ENCODE peak calls at places on chromosomes 11 and 22, in eight cellular contexts. One of them, this sample, is unnamed.

GRCh38 chr11:131980878-131981668 is 610.7 kb downstream of the NTM start:
- DNase-seq in astrocyte of the spinal cord: no peak
- DNase-seq in neural progenitor cell: peak; percentile 20
- DNase-seq in BJ: no peak
- DNase-seq in suprapubic skin: no peak
- DNase-seq in IMR-90: no peak
- DNase-seq in fibroblast of pulmonary artery: no peak
- DNase-seq in BE2C: no peak
- DNase-seq in this sample: no peak

GRCh38 chr11:31441296-31441695 is 68.1 kb downstream of the IMMP1L start:
- DNase-seq in BJ: no peak
- DNase-seq in neural progenitor cell: no peak
- DNase-seq in suprapubic skin: no peak
- DNase-seq in astrocyte of the spinal cord: no peak
- DNase-seq in BE2C: no peak
- DNase-seq in fibroblast of pulmonary artery: no peak
- DNase-seq in IMR-90: no peak
- DNase-seq in this sample: no peak

GRCh38 chr11:33515347-33515746 is 185.3 kb downstream of the C11orf91 start:
- DNase-seq in suprapubic skin: no peak
- DNase-seq in BE2C: no peak
- DNase-seq in neural progenitor cell: no peak
- DNase-seq in IMR-90: peak; percentile 76
- DNase-seq in astrocyte of the spinal cord: peak; percentile 18
- DNase-seq in BJ: no peak
- DNase-seq in fibroblast of pulmonary artery: peak; percentile 72
- DNase-seq in this sample: no peak

GRCh38 chr11:125923012-125923579 is 18.8 kb downstream of the DDX25 start:
- DNase-seq in IMR-90: peak; percentile 68
- DNase-seq in BE2C: peak; percentile 75
- DNase-seq in astrocyte of the spinal cord: peak; percentile 67
- DNase-seq in neural progenitor cell: peak; percentile 85
- DNase-seq in suprapubic skin: no peak
- DNase-seq in BJ: peak; percentile 9
- DNase-seq in fibroblast of pulmonary artery: peak; percentile 78
- DNase-seq in this sample: peak; percentile 10

GRCh38 chr22:50000587-50001387 is 11.8 kb downstream of the IL17REL start:
- DNase-seq in neural progenitor cell: no peak
- DNase-seq in BJ: no peak
- DNase-seq in suprapubic skin: no peak
- DNase-seq in fibroblast of pulmonary artery: no peak
- DNase-seq in BE2C: no peak
- DNase-seq in astrocyte of the spinal cord: no peak
- DNase-seq in IMR-90: no peak
- DNase-seq in this sample: no peak

GRCh38 chr11:16779436-16779835 is 41.0 kb downstream of the C11orf58 start:
- DNase-seq in suprapubic skin: no peak
- DNase-seq in neural progenitor cell: no peak
- DNase-seq in BE2C: no peak
- DNase-seq in BJ: no peak
- DNase-seq in fibroblast of pulmonary artery: no peak
- DNase-seq in IMR-90: no peak
- DNase-seq in astrocyte of the spinal cord: no peak
- DNase-seq in this sample: no peak

GRCh38 chr22:50250555-50251471 is at the start of gene HDAC10:
- DNase-seq in suprapubic skin: no peak
- DNase-seq in BE2C: peak; percentile 91
- DNase-seq in BJ: no peak
- DNase-seq in astrocyte of the spinal cord: peak; percentile 78
- DNase-seq in neural progenitor cell: peak; percentile 95
- DNase-seq in IMR-90: peak; percentile 74
- DNase-seq in fibroblast of pulmonary artery: peak; percentile 73
- DNase-seq in this sample: no peak

GRCh38 chr11:33941637-33942160 is 49.8 kb upstream of the LMO2 start:
- DNase-seq in neural progenitor cell: no peak
- DNase-seq in IMR-90: no peak
- DNase-seq in BJ: no peak
- DNase-seq in fibroblast of pulmonary artery: peak; percentile 56
- DNase-seq in astrocyte of the spinal cord: peak; percentile 57
- DNase-seq in BE2C: peak; percentile 48
- DNase-seq in suprapubic skin: no peak
- DNase-seq in this sample: no peak

GRCh38 chr11:91795139-91795887 is 429.3 kb upstream of the FAT3 start:
- DNase-seq in BE2C: no peak
- DNase-seq in neural progenitor cell: no peak
- DNase-seq in IMR-90: no peak
- DNase-seq in astrocyte of the spinal cord: peak; percentile 61
- DNase-seq in fibroblast of pulmonary artery: no peak
- DNase-seq in BJ: no peak
- DNase-seq in suprapubic skin: no peak
- DNase-seq in this sample: no peak

GRCh38 chr11:61111786-61112517 is 9.7 kb downstream of the CD5 start:
- DNase-seq in IMR-90: no peak
- DNase-seq in fibroblast of pulmonary artery: no peak
- DNase-seq in astrocyte of the spinal cord: no peak
- DNase-seq in BJ: no peak
- DNase-seq in BE2C: no peak
- DNase-seq in suprapubic skin: no peak
- DNase-seq in neural progenitor cell: no peak
- DNase-seq in this sample: no peak

GRCh38 chr22:44224166-44224565 is 43.4 kb downstream of the PARVG start:
- DNase-seq in astrocyte of the spinal cord: no peak
- DNase-seq in IMR-90: no peak
- DNase-seq in BE2C: no peak
- DNase-seq in fibroblast of pulmonary artery: no peak
- DNase-seq in neural progenitor cell: no peak
- DNase-seq in suprapubic skin: no peak
- DNase-seq in BJ: no peak
- DNase-seq in this sample: no peak

GRCh38 chr11:64165842-64166635 is at the start of gene MACROD1:
- DNase-seq in BJ: peak; percentile 18
- DNase-seq in neural progenitor cell: peak; percentile 80
- DNase-seq in astrocyte of the spinal cord: peak; percentile 71
- DNase-seq in fibroblast of pulmonary artery: peak; percentile 80
- DNase-seq in IMR-90: peak; percentile 75
- DNase-seq in BE2C: peak; percentile 88
- DNase-seq in suprapubic skin: peak; percentile 91
- DNase-seq in this sample: no peak

GRCh38 chr11:61814242-61814957 is 2.4 kb downstream of the FADS1 start:
- DNase-seq in fibroblast of pulmonary artery: peak; percentile 49
- DNase-seq in BJ: no peak
- DNase-seq in BE2C: peak; percentile 30
- DNase-seq in suprapubic skin: no peak
- DNase-seq in neural progenitor cell: peak; percentile 64
- DNase-seq in IMR-90: no peak
- DNase-seq in astrocyte of the spinal cord: no peak
- DNase-seq in this sample: no peak

GRCh38 chr11:10263929-10264328 is 30.1 kb downstream of the SBF2 start:
- DNase-seq in fibroblast of pulmonary artery: peak; percentile 66
- DNase-seq in IMR-90: peak; percentile 85
- DNase-seq in astrocyte of the spinal cord: peak; percentile 47
- DNase-seq in neural progenitor cell: no peak
- DNase-seq in BJ: peak; percentile 51
- DNase-seq in suprapubic skin: no peak
- DNase-seq in BE2C: no peak
- DNase-seq in this sample: peak; percentile 51

GRCh38 chr11:72217856-72218745 is 1.5 kb downstream of the FOLR2 start:
- DNase-seq in IMR-90: no peak
- DNase-seq in suprapubic skin: no peak
- DNase-seq in BE2C: no peak
- DNase-seq in neural progenitor cell: no peak
- DNase-seq in fibroblast of pulmonary artery: no peak
- DNase-seq in BJ: no peak
- DNase-seq in astrocyte of the spinal cord: no peak
- DNase-seq in this sample: no peak

GRCh38 chr11:111063711-111064110 is 181.8 kb upstream of the POU2AF2 start:
- DNase-seq in BJ: no peak
- DNase-seq in BE2C: no peak
- DNase-seq in suprapubic skin: no peak
- DNase-seq in IMR-90: peak; percentile 42
- DNase-seq in astrocyte of the spinal cord: no peak
- DNase-seq in neural progenitor cell: peak; percentile 23
- DNase-seq in fibroblast of pulmonary artery: no peak
- DNase-seq in this sample: no peak

GRCh38 chr11:88284306-88285057 is 53.1 kb downstream of the CTSC start:
- DNase-seq in suprapubic skin: no peak
- DNase-seq in IMR-90: peak; percentile 19
- DNase-seq in BE2C: no peak
- DNase-seq in astrocyte of the spinal cord: peak; percentile 54
- DNase-seq in neural progenitor cell: no peak
- DNase-seq in BJ: no peak
- DNase-seq in fibroblast of pulmonary artery: peak; percentile 69
- DNase-seq in this sample: no peak

GRCh38 chr11:14449302-14449714 is 50.3 kb downstream of the COPB1 start:
- DNase-seq in fibroblast of pulmonary artery: peak; percentile 15
- DNase-seq in IMR-90: no peak
- DNase-seq in astrocyte of the spinal cord: no peak
- DNase-seq in BE2C: no peak
- DNase-seq in neural progenitor cell: no peak
- DNase-seq in BJ: no peak
- DNase-seq in suprapubic skin: no peak
- DNase-seq in this sample: no peak

GRCh38 chr11:128187829-128188228 is 399.5 kb downstream of the ETS1 start:
- DNase-seq in fibroblast of pulmonary artery: no peak
- DNase-seq in BE2C: peak; percentile 64
- DNase-seq in BJ: no peak
- DNase-seq in IMR-90: peak; percentile 48
- DNase-seq in neural progenitor cell: no peak
- DNase-seq in astrocyte of the spinal cord: no peak
- DNase-seq in suprapubic skin: no peak
- DNase-seq in this sample: no peak

GRCh38 chr11:1566381-1567051 is 5.6 kb downstream of the DUSP8 start:
- DNase-seq in BJ: no peak
- DNase-seq in BE2C: no peak
- DNase-seq in fibroblast of pulmonary artery: no peak
- DNase-seq in suprapubic skin: no peak
- DNase-seq in IMR-90: no peak
- DNase-seq in astrocyte of the spinal cord: no peak
- DNase-seq in neural progenitor cell: no peak
- DNase-seq in this sample: no peak
- TF ChIP-seq CTCF in BJ: no peak
- TF ChIP-seq CTCF in BE2C: peak; percentile 20
- TF ChIP-seq CTCF in fibroblast of pulmonary artery: peak; percentile 7
- TF ChIP-seq CTCF in suprapubic skin: no peak
- TF ChIP-seq CTCF in IMR-90: peak; percentile 5
- TF ChIP-seq CTCF in astrocyte of the spinal cord: peak; percentile 23
- TF ChIP-seq CTCF in neural progenitor cell: peak; percentile 32
- TF ChIP-seq CTCF in this sample: no peak

GRCh38 chr22:28442951-28443876 is 236.4 kb downstream of the TTC28 start:
- DNase-seq in IMR-90: peak; percentile 76
- DNase-seq in neural progenitor cell: peak; percentile 78
- DNase-seq in suprapubic skin: no peak
- DNase-seq in BJ: no peak
- DNase-seq in fibroblast of pulmonary artery: peak; percentile 82
- DNase-seq in BE2C: peak; percentile 64
- DNase-seq in astrocyte of the spinal cord: peak; percentile 81
- DNase-seq in this sample: no peak
- H3K4me3 ChIP-seq in IMR-90: peak overlapping the region; percentile 45
- H3K4me3 ChIP-seq in neural progenitor cell: peak overlapping the region; percentile 61
- H3K4me3 ChIP-seq in suprapubic skin: peak overlapping the region; percentile 66
- H3K4me3 ChIP-seq in BJ: peak overlapping the region; percentile 52
- H3K4me3 ChIP-seq in fibroblast of pulmonary artery: peak overlapping the region; percentile 61
- H3K4me3 ChIP-seq in BE2C: peak overlapping the region; percentile 85
- H3K4me3 ChIP-seq in astrocyte of the spinal cord: peak overlapping the region; percentile 58
- H3K4me3 ChIP-seq in this sample: peak overlapping the region; percentile 64

GRCh38 chr22:39638958-39639357 is 68.4 kb downstream of the CACNA1I start:
- DNase-seq in suprapubic skin: no peak
- DNase-seq in astrocyte of the spinal cord: no peak
- DNase-seq in fibroblast of pulmonary artery: no peak
- DNase-seq in neural progenitor cell: no peak
- DNase-seq in BJ: no peak
- DNase-seq in IMR-90: no peak
- DNase-seq in BE2C: no peak
- DNase-seq in this sample: no peak
- TF ChIP-seq CTCF in suprapubic skin: no peak
- TF ChIP-seq CTCF in astrocyte of the spinal cord: no peak
- TF ChIP-seq CTCF in fibroblast of pulmonary artery: no peak
- TF ChIP-seq CTCF in neural progenitor cell: no peak
- TF ChIP-seq CTCF in BJ: no peak
- TF ChIP-seq CTCF in IMR-90: no peak
- TF ChIP-seq CTCF in BE2C: no peak
- TF ChIP-seq CTCF in this sample: no peak

GRCh38 chr22:45265546-45265945 is 19.2 kb upstream of the UPK3A start:
- DNase-seq in astrocyte of the spinal cord: no peak
- DNase-seq in BJ: no peak
- DNase-seq in neural progenitor cell: no peak
- DNase-seq in suprapubic skin: no peak
- DNase-seq in fibroblast of pulmonary artery: no peak
- DNase-seq in IMR-90: no peak
- DNase-seq in BE2C: no peak
- DNase-seq in this sample: no peak

GRCh38 chr22:45263790-45264269 is 20.9 kb upstream of the UPK3A start:
- DNase-seq in BJ: no peak
- DNase-seq in neural progenitor cell: peak; percentile 80
- DNase-seq in IMR-90: peak; percentile 84
- DNase-seq in fibroblast of pulmonary artery: peak; percentile 87
- DNase-seq in BE2C: peak; percentile 88
- DNase-seq in astrocyte of the spinal cord: peak; percentile 64
- DNase-seq in suprapubic skin: no peak
- DNase-seq in this sample: no peak

GRCh38 chr22:45262195-45262930 is 21.7 kb upstream of the KIAA0930 start:
- DNase-seq in BJ: no peak
- DNase-seq in astrocyte of the spinal cord: no peak
- DNase-seq in IMR-90: no peak
- DNase-seq in fibroblast of pulmonary artery: no peak
- DNase-seq in BE2C: no peak
- DNase-seq in suprapubic skin: no peak
- DNase-seq in neural progenitor cell: no peak
- DNase-seq in this sample: no peak

GRCh38 chr22:45261407-45262088 is 20.9 kb upstream of the KIAA0930 start:
- DNase-seq in BE2C: no peak
- DNase-seq in fibroblast of pulmonary artery: no peak
- DNase-seq in neural progenitor cell: no peak
- DNase-seq in IMR-90: no peak
- DNase-seq in suprapubic skin: no peak
- DNase-seq in BJ: no peak
- DNase-seq in astrocyte of the spinal cord: no peak
- DNase-seq in this sample: no peak

DNA sequence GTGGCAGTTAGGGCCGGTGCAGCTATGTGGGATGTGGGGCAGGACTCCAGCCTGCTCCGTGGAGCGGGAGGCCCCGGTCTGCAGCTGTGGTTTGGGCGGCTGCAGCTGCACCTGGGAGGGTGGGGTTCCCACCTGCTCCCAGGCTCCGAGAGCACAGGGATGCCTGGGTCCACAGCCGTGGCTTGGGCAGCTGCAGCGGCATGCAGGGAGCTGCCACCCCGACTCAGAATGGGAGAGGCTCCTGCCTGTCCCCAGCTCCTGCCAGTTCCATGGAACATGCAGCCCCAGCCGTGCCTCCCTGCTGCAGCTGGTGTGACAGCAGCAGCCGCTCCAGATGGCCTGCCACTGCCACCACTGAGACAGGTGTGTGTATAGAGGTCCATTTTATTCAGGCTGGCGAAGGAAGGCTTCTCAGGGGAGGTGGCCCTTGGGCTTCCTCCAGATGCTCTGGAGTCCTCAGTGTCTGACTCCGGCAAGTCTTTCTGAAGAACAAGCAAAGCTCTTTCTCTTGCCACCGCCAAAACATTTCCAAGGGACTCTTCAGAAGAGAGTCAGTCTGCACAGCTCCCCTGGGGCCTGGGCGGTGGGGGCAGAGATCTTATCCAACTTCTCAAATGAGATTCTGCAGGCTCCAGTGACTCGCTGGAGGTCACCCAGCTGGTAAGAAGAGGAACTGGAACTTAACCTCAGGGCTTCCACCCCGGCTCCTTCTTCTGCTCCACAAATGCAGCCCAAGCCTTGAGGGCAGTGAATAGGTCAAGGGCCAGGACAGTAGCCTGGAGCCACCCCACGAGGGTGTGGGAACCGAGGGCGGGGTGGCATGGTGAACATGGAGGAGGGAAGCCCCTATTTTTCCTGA is 21.6 kb upstream of the UPK3A start:
- DNase-seq in IMR-90: no peak
- DNase-seq in fibroblast of pulmonary artery: no peak
- DNase-seq in astrocyte of the spinal cord: no peak
- DNase-seq in BE2C: peak; percentile 83
- DNase-seq in neural progenitor cell: no peak
- DNase-seq in suprapubic skin: no peak
- DNase-seq in BJ: no peak
- DNase-seq in this sample: no peak
- H3K4me3 ChIP-seq in IMR-90: no peak overlapping the region
- H3K4me3 ChIP-seq in fibroblast of pulmonary artery: no peak overlapping the region
- H3K4me3 ChIP-seq in astrocyte of the spinal cord: no peak overlapping the region
- H3K4me3 ChIP-seq in BE2C: peak overlapping the region; percentile 27
- H3K4me3 ChIP-seq in neural progenitor cell: no peak overlapping the region
- H3K4me3 ChIP-seq in suprapubic skin: no peak overlapping the region
- H3K4me3 ChIP-seq in BJ: no peak overlapping the region
- H3K4me3 ChIP-seq in this sample: no peak overlapping the region